ENCODE peak calls at places on chromosomes 2 and 18, in four cellular contexts. Y is GM23248, C is MM.1S, L is hepatocyte. V is an unnamed sample. For H3K9me2, the result is how much of the 10 kb centered on the place peaks cover.

GRCh38 chr2:234677758-234678538 is 181.1 kb upstream of the ARL4C start:
- DNase-seq in Y (peak), C (no peak), L (no peak), V (no peak)

GRCh38 chr2:181910028-181910763 is 18.7 kb downstream of the ITPRID2 start:
- DNase-seq in Y (no peak), C (no peak), L (no peak), V (no peak)

GRCh38 chr2:149617476-149617875 is 29.9 kb upstream of the MMADHC start:
- DNase-seq in Y (peak), C (no peak), L (no peak), V (no peak)

GRCh38 chr2:85400951-85401805 is 9.0 kb downstream of the CAPG start:
- DNase-seq in Y (no peak), C (no peak), L (no peak), V (no peak)

GRCh38 chr18:63974991-63975390 is 5.1 kb downstream of the SERPINB8 start:
- DNase-seq in Y (peak), C (no peak), L (no peak), V (peak)

GRCh38 chr2:151654891-151655290 is 79.4 kb downstream of the NEB start:
- DNase-seq in Y (no peak), C (no peak), L (no peak), V (no peak)

GRCh38 chr2:219435701-219436100 is 1.1 kb downstream of the SPEG start:
- DNase-seq in Y (no peak), C (no peak), L (no peak), V (no peak)

GRCh38 chr2:98560256-98560771 is 48.0 kb downstream of the COA5 start:
- DNase-seq in Y (peak), C (no peak), L (peak), V (no peak)

GRCh38 chr2:168685619-168686453 is 116.6 kb upstream of the NOSTRIN start:
- DNase-seq in Y (no peak), C (no peak), L (peak), V (no peak)

DNA sequence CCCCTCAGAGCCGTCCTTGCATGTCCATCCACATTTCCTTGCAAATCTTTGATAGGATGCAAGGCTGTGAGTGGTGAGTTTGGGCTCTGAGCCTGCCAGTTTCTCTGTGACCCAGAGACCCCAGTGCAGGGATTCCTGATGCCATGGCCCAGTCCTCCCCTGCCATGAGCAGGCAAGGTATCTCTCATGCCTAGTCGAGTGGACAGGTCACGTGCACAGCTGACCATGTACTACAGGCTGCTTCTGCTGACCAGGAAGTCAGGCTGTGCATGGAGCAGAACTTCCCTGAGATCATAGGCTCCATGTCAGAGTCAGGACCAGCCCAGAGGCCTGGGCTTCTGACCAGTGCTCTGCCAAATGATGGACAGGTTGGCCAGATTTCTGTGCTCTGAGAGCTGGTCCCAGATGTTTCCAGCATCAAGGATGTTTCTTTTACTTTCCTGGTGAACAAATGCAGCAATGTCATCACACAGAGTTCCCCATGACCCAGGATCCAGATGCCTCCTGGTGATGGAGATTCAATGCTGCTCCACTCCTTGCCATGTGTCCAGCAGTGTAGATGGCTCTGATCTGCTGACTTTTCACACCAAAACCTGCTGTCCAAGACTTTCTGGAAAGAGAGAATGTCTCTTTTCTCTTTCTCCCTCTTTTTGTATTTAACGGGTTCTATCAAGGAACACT is 321.6 kb upstream of the HS6ST1 start:
- DNase-seq in Y (peak), C (no peak), L (no peak), V (no peak)
- H3K9me2 ChIP-seq in Y (under half), C (under half), L (under half), V (under half)

DNA sequence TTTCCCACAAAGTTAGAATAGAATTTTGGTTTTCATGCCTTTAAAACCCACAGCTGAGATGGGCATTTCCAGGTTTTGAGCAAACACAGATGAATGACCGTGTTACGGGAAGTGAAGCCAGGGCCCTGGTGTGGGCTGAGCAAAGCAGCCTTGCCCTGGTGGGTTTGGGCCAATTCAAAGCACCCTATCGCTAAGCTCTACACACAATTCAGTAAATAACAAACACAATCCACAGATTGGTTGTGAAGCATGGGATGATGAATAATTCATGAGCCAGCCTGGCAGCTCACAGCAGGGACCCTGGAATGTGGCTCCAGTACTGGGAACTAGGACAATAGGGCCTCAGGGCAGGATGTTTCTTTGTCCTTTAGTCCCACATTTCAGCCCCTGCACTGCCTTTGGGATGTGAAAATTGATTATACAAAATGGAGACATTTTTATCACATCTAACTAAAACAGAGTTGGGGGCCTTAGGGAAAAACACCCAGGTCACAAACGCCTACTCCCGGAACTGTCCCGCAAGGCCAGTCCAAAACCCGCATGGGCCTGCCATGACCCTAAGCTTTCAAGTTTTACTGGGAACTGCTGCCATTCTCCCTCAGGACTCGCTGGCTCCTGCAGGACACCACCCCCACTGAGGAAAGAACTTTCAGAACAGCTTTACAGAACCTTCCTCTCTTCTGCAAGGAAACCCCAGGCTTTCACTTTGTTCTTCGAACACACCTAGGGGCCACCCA is 320.2 kb upstream of the HS6ST1 start:
- DNase-seq in Y (peak), C (no peak), L (no peak), V (no peak)
- H3K9me2 ChIP-seq in Y (under half), C (under half), L (under half), V (under half)

GRCh38 chr2:241505086-241505780 is 3.2 kb downstream of the STK25 start:
- DNase-seq in Y (no peak), C (no peak), L (no peak), V (no peak)
- H3K9me2 ChIP-seq in Y (under half), C (under half), L (under half), V (under half)

GRCh38 chr2:176843208-176843607 is 369.4 kb upstream of the HNRNPA3 start:
- DNase-seq in Y (no peak), C (no peak), L (no peak), V (no peak)
- H3K9me2 ChIP-seq in Y (under half), C (under half), L (under half), V (under half)

GRCh38 chr2:102480273-102480672 is 7.2 kb downstream of the SLC9A4 start:
- DNase-seq in Y (no peak), C (no peak), L (no peak), V (no peak)

GRCh38 chr2:102473020-102473419 is at the start of gene SLC9A4:
- DNase-seq in Y (peak), C (peak), L (peak), V (peak)

GRCh38 chr2:102478686-102479470 is 5.9 kb downstream of the SLC9A4 start:
- DNase-seq in Y (no peak), C (no peak), L (no peak), V (no peak)

DNA sequence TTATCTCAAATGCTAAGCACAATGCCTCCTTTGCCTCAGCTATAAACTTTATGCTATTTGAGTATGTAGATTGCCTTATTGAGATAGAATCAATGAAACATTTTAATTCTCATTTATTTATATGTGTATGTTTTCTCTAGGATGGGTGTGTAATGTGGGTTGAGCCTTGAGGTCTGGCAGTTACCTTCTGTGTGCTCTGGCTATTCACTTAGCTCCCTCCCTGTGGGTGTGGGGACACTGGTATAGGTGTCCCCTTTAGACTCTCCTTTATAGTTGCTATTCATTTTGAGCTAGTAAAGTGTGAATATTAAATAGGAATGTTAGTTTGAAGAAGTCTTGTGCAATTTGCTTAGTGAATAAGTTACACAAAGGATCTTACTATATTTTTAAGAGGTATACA is 1.8 kb downstream of the SLC9A4 start:
- DNase-seq in Y (no peak), C (no peak), L (no peak), V (no peak)
- H3K9me2 ChIP-seq in Y (under half), C (under half), L (under half), V (under half)

GRCh38 chr2:7988440-7988839 is 693.4 kb upstream of the ID2 start:
- DNase-seq in Y (no peak), C (no peak), L (no peak), V (no peak)
- H3K9me2 ChIP-seq in Y (under half), C (under half), L (under half), V (under half)

GRCh38 chr2:128639693-128640092 is 321.0 kb upstream of the HS6ST1 start:
- DNase-seq in Y (peak), C (no peak), L (no peak), V (no peak)
- H3K9me2 ChIP-seq in Y (under half), C (under half), L (under half), V (under half)